ENCODE peak calls at places on chromosomes 5 and 9, in four cellular contexts. One of them, this sample, is unnamed.

GRCh38 chr9:89751081-89751855 is 146.5 kb downstream of the GADD45G start:
- DNase-seq in HepG2: no peak
- DNase-seq in H1: no peak
- DNase-seq in endothelial cell of umbilical vein: no peak
- DNase-seq in this sample: no peak

GRCh38 chr9:2229109-2229733 is 214.1 kb downstream of the SMARCA2 start:
- DNase-seq in H1: no peak
- DNase-seq in endothelial cell of umbilical vein: peak
- DNase-seq in HepG2: no peak
- DNase-seq in this sample: no peak

GRCh38 chr5:153824909-153825308 is 213.8 kb downstream of the FAM114A2 start:
- DNase-seq in endothelial cell of umbilical vein: no peak
- DNase-seq in HepG2: no peak
- DNase-seq in H1: peak
- DNase-seq in this sample: no peak

GRCh38 chr5:142976861-142977260 is 206.7 kb downstream of the ARHGAP26 start:
- DNase-seq in HepG2: no peak
- DNase-seq in H1: no peak
- DNase-seq in endothelial cell of umbilical vein: no peak
- DNase-seq in this sample: no peak

GRCh38 chr9:91162784-91163440 is 198.8 kb downstream of the AUH start:
- DNase-seq in HepG2: no peak
- DNase-seq in endothelial cell of umbilical vein: no peak
- DNase-seq in H1: no peak
- DNase-seq in this sample: no peak

GRCh38 chr9:83069651-83070050 is 6.7 kb upstream of the RASEF start:
- DNase-seq in endothelial cell of umbilical vein: no peak
- DNase-seq in H1: no peak
- DNase-seq in HepG2: no peak
- DNase-seq in this sample: no peak

GRCh38 chr5:74833537-74834266 is 32.5 kb downstream of the FAM169A start:
- DNase-seq in H1: no peak
- DNase-seq in HepG2: peak
- DNase-seq in endothelial cell of umbilical vein: no peak
- DNase-seq in this sample: no peak

GRCh38 chr9:72315089-72315509 is 49.9 kb downstream of the ZFAND5 start:
- DNase-seq in HepG2: no peak
- DNase-seq in endothelial cell of umbilical vein: peak
- DNase-seq in H1: no peak
- DNase-seq in this sample: no peak

GRCh38 chr5:103139264-103139865 is 19.3 kb downstream of the PPIP5K2 start:
- DNase-seq in endothelial cell of umbilical vein: peak
- DNase-seq in H1: no peak
- DNase-seq in HepG2: peak
- DNase-seq in this sample: no peak

GRCh38 chr9:134554011-134554749 is 87.4 kb upstream of the COL5A1 start:
- DNase-seq in endothelial cell of umbilical vein: no peak
- DNase-seq in H1: no peak
- DNase-seq in HepG2: no peak
- DNase-seq in this sample: no peak

GRCh38 chr5:82277613-82277986 is 554 bp downstream of the RPS23 start:
- DNase-seq in H1: no peak
- DNase-seq in HepG2: no peak
- DNase-seq in endothelial cell of umbilical vein: no peak
- DNase-seq in this sample: no peak

GRCh38 chr9:90857103-90857502 is 55.5 kb downstream of the SYK start:
- DNase-seq in endothelial cell of umbilical vein: no peak
- DNase-seq in H1: no peak
- DNase-seq in HepG2: no peak
- DNase-seq in this sample: no peak

GRCh38 chr5:138695781-138696180 is 57.4 kb upstream of the CTNNA1 start:
- DNase-seq in HepG2: no peak
- DNase-seq in endothelial cell of umbilical vein: no peak
- DNase-seq in H1: no peak
- DNase-seq in this sample: no peak

GRCh38 chr9:138099803-138100598 is 222.4 kb downstream of the CACNA1B start:
- DNase-seq in H1: no peak
- DNase-seq in endothelial cell of umbilical vein: no peak
- DNase-seq in HepG2: no peak
- DNase-seq in this sample: no peak

GRCh38 chr5:10637944-10638343 is 74.1 kb downstream of the ANKRD33B start:
- DNase-seq in HepG2: no peak
- DNase-seq in endothelial cell of umbilical vein: no peak
- DNase-seq in H1: no peak
- DNase-seq in this sample: no peak

GRCh38 chr5:102296229-102296817 is at the start of gene SLCO4C1:
- DNase-seq in H1: peak
- DNase-seq in endothelial cell of umbilical vein: peak
- DNase-seq in HepG2: peak
- DNase-seq in this sample: no peak

GRCh38 chr9:109417054-109417453 is 81.1 kb downstream of the PTPN3 start:
- DNase-seq in HepG2: no peak
- DNase-seq in H1: no peak
- DNase-seq in endothelial cell of umbilical vein: no peak
- DNase-seq in this sample: no peak

GRCh38 chr9:109417585-109418544 is 80.2 kb downstream of the PTPN3 start:
- DNase-seq in endothelial cell of umbilical vein: no peak
- DNase-seq in H1: no peak
- DNase-seq in HepG2: no peak
- DNase-seq in this sample: no peak

GRCh38 chr9:109419531-109419930 is 78.6 kb downstream of the PTPN3 start:
- DNase-seq in H1: no peak
- DNase-seq in endothelial cell of umbilical vein: no peak
- DNase-seq in HepG2: no peak
- DNase-seq in this sample: no peak

GRCh38 chr9:109421034-109421700 is 76.9 kb downstream of the PTPN3 start:
- DNase-seq in HepG2: no peak
- DNase-seq in endothelial cell of umbilical vein: no peak
- DNase-seq in H1: no peak
- DNase-seq in this sample: no peak

GRCh38 chr9:109418827-109419226 is 79.3 kb downstream of the PTPN3 start:
- DNase-seq in HepG2: no peak
- DNase-seq in H1: no peak
- DNase-seq in endothelial cell of umbilical vein: no peak
- DNase-seq in this sample: no peak
- H3K27ac ChIP-seq in HepG2: no peak
- H3K27ac ChIP-seq in H1: no peak
- H3K27ac ChIP-seq in endothelial cell of umbilical vein: no peak
- H3K27ac ChIP-seq in this sample: no peak

DNA sequence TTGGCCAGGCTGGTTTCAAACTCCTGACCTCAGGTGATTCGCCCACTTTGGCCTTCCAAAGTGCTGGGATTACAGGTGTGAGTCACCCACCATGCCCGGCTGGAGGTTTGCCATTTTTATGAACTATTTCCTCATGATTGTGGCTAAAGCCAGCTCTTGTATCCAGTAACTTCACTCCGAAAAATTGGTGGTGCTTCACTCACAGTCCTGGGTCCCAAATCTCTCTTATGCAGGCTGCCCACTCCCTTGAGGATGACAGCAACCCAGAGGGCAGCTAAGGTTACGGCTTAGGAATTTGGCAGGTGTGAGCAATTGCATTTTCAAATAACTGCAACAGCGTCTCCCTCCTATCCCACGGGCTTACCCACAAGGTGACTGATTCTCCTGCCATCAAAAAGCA is 23.4 kb upstream of the FUBP3 start:
- DNase-seq in HepG2: no peak
- DNase-seq in H1: no peak
- DNase-seq in endothelial cell of umbilical vein: no peak
- DNase-seq in this sample: no peak
- TF ChIP-seq POLR2AphosphoS5 in HepG2: no peak
- TF ChIP-seq POLR2AphosphoS5 in H1: no peak
- TF ChIP-seq POLR2AphosphoS5 in endothelial cell of umbilical vein: no peak
- TF ChIP-seq POLR2AphosphoS5 in this sample: no peak

GRCh38 chr9:75895112-75895511 is 4.6 kb downstream of the PCSK5 start:
- DNase-seq in endothelial cell of umbilical vein: no peak
- DNase-seq in HepG2: no peak
- DNase-seq in H1: no peak
- DNase-seq in this sample: no peak
- H3K9ac ChIP-seq in endothelial cell of umbilical vein: no peak
- H3K9ac ChIP-seq in HepG2: no peak
- H3K9ac ChIP-seq in H1: no peak
- H3K9ac ChIP-seq in this sample: no peak

DNA sequence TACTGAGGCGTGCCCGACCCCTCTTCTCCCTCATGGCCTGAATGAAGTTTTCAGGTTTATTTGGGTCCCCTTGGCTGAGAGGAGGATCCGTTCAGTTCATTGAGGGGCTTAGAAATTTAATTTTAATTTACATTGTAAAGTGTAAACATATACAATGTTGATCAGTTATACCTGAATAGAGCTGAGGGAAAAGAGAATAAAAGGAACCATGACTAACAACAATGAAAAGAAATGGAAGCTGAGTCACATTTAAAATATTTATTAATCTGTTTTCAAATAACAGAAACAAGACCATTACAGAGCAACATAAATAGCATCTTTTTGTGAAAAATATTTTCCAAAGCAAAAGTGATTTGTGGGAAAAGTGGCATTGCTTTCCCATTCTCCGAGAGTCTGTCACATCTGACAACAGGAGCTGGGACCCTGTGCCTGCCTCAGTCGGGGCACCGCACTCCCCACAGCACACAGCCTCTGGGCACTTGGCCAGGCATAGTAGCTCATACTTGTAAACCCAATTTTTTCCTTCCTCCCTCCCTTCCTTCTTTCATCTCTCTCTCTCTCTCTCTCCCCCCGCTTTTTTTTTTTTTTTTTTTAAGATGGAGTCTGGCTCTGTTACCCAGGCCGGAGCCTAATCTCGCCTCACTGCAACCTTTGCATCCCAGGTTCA is 28.7 kb downstream of the PROP1 start:
- DNase-seq in HepG2: no peak
- DNase-seq in endothelial cell of umbilical vein: peak
- DNase-seq in H1: no peak
- DNase-seq in this sample: no peak
- H3K27ac ChIP-seq in HepG2: no peak
- H3K27ac ChIP-seq in endothelial cell of umbilical vein: peak
- H3K27ac ChIP-seq in H1: no peak
- H3K27ac ChIP-seq in this sample: no peak

This sample was measured in SK-N-MC.